ENCODE peak calls at places on chromosomes 7 and 10, in five cellular contexts. V is K562, Y is GM12878, E is H1, D is HepG2. H is an unnamed sample.

GRCh38 chr7:131586759-131587158 is 30.3 kb upstream of the PODXL start:
- DNase-seq in D (no peak), V (no peak), Y (no peak), E (no peak), H (no peak)

GRCh38 chr7:32154797-32155196 is 84.6 kb upstream of the PDE1C start:
- DNase-seq in E (no peak), D (no peak), V (no peak), Y (no peak), H (no peak)

GRCh38 chr7:106563466-106564150 is 97.3 kb downstream of the CCDC71L start:
- DNase-seq in E (no peak), Y (no peak), D (no peak), V (no peak), H (no peak)

GRCh38 chr10:28391283-28391682 is 88.4 kb upstream of the MPP7 start:
- DNase-seq in V (no peak), E (no peak), Y (no peak), D (no peak), H (no peak)

GRCh38 chr10:76558586-76558985 is 1079.0 kb downstream of the KCNMA1 start:
- DNase-seq in Y (no peak), D (peak), E (no peak), V (no peak), H (no peak)

GRCh38 chr7:21426286-21426957 is 1.5 kb upstream of the SP4 start:
- DNase-seq in E (no peak), D (peak), V (no peak), Y (no peak), H (peak)

GRCh38 chr10:71694567-71694968 is 25.0 kb downstream of the C10orf105 start:
- DNase-seq in Y (peak), V (no peak), E (no peak), D (no peak), H (no peak)

GRCh38 chr10:77290528-77291155 is 347.0 kb downstream of the KCNMA1 start:
- DNase-seq in D (no peak), E (no peak), V (no peak), Y (no peak), H (no peak)

GRCh38 chr10:123007558-123008378 is 827 bp downstream of the IKZF5 start:
- DNase-seq in D (peak), Y (peak), E (no peak), V (peak), H (peak)

GRCh38 chr10:62580396-62580795 is 206.2 kb downstream of the ZNF365 start:
- DNase-seq in Y (no peak), D (no peak), V (no peak), E (no peak), H (no peak)

GRCh38 chr10:33600381-33600780 is 265.9 kb upstream of the NRP1 start:
- DNase-seq in E (no peak), V (no peak), D (no peak), Y (no peak), H (no peak)

GRCh38 chr7:77827999-77828398 is 29.4 kb downstream of the PHTF2 start:
- DNase-seq in V (no peak), D (no peak), E (no peak), Y (no peak), H (no peak)

GRCh38 chr7:130276796-130277762 is 10.4 kb downstream of the CPA2 start:
- DNase-seq in V (no peak), Y (no peak), D (no peak), E (no peak), H (no peak)

GRCh38 chr10:100744980-100745881 is at the start of gene PAX2:
- DNase-seq in Y (no peak), D (no peak), V (peak), E (peak), H (peak)

GRCh38 chr7:92815412-92815811 is 21.0 kb downstream of the CDK6 start:
- DNase-seq in E (no peak), Y (no peak), V (no peak), D (no peak), H (no peak)

GRCh38 chr10:124518366-124518765 is 56.7 kb downstream of the LHPP start:
- DNase-seq in D (no peak), Y (no peak), V (no peak), E (no peak), H (no peak)

GRCh38 chr7:96026006-96026405 is 253.7 kb downstream of the DYNC1I1 start:
- DNase-seq in E (no peak), D (no peak), Y (no peak), V (no peak), H (no peak)

GRCh38 chr10:77841711-77842375 is 84.7 kb downstream of the DLG5 start:
- DNase-seq in E (no peak), Y (no peak), D (no peak), V (no peak), H (no peak)

GRCh38 chr10:95513941-95514392 is 47.2 kb downstream of the SORBS1 start:
- DNase-seq in E (no peak), D (no peak), Y (no peak), V (no peak), H (no peak)

GRCh38 chr7:78151229-78151628 is 352.7 kb downstream of the PHTF2 start:
- DNase-seq in Y (no peak), V (no peak), D (no peak), E (no peak), H (no peak)

GRCh38 chr7:143172354-143172753 is 10.9 kb upstream of the TAS2R39 start:
- DNase-seq in E (no peak), V (no peak), Y (no peak), D (no peak), H (peak)

GRCh38 chr10:50788951-50789904 is 49.5 kb downstream of the ASAH2B start:
- DNase-seq in E (no peak), Y (no peak), D (peak), V (peak), H (peak)

GRCh38 chr10:22911889-22912762 is 15.7 kb upstream of the ARMC3 start:
- DNase-seq in V (no peak), Y (no peak), E (no peak), D (peak), H (no peak)

GRCh38 chr10:58516118-58516517 is 3.4 kb downstream of the BICC1 start:
- DNase-seq in E (no peak), V (no peak), D (no peak), Y (no peak), H (no peak)

GRCh38 chr10:58517481-58518355 is 5.0 kb downstream of the BICC1 start:
- DNase-seq in Y (no peak), E (no peak), D (no peak), V (no peak), H (no peak)

GRCh38 chr10:58515296-58515956 is 2.8 kb downstream of the BICC1 start:
- DNase-seq in V (no peak), D (no peak), E (no peak), Y (no peak), H (no peak)

GRCh38 chr10:58517071-58517470 is 4.4 kb downstream of the BICC1 start:
- DNase-seq in E (no peak), D (no peak), V (no peak), Y (no peak), H (no peak)

GRCh38 chr10:58518775-58519174 is 6.1 kb downstream of the BICC1 start:
- DNase-seq in D (no peak), Y (no peak), E (no peak), V (no peak), H (no peak)
- H3K4me3 ChIP-seq in D (no peak), Y (no peak), E (no peak), V (no peak), H (no peak)

DNA sequence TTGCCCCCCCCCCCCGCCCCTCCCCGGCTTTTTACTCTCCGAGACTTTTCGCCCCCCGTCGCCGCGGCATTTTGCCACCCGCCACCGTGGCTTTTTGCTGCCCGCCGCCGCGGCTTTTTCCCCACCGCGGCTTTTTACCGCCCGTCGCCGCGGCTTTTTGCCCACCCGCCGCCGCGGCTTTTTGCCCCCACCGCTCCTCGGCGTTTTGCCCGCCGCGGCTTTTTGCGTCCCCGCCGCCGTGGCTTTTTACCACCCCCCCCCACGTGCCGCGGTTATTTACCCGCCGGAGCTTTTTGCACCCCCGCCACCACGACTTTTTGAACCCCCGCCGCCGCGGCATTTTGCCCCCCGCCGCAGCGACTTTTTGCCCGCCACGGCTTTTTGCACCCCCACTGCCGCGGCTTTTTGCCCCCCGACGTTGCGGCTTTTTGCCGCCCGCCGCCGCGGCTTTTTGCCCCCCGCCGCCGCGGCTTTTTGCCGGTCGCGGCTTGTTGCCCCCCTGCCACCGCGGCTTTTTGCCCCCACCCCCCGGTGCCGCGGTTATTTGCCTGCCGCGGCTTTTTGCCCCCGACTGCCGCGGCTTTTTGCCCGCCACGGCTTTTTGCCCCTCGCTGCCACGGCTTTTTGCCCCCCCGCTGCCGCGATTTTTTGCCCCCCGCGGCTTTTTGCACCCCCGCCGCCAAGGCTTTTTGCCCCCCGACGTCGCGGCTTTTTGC is 461.1 kb downstream of the ZNF33B start:
- DNase-seq in D (no peak), E (no peak), Y (no peak), V (no peak), H (no peak)
- TF ChIP-seq EZH2 in D (no peak), E (no peak), Y (no peak), V (no peak), H (no peak)

GRCh38 chr7:158731761-158732160 is 27.2 kb upstream of the NCAPG2 start:
- DNase-seq in D (no peak), V (no peak), E (no peak), Y (no peak), H (no peak)

GRCh38 chr7:158727690-158728089 is 23.1 kb upstream of the NCAPG2 start:
- DNase-seq in Y (no peak), E (no peak), D (no peak), V (no peak), H (no peak)

GRCh38 chr7:158730383-158731055 is 25.9 kb upstream of the NCAPG2 start:
- DNase-seq in D (no peak), E (no peak), Y (no peak), V (no peak), H (no peak)

GRCh38 chr7:158729646-158730382 is 25.2 kb upstream of the NCAPG2 start:
- DNase-seq in D (no peak), E (no peak), V (no peak), Y (no peak), H (no peak)

DNA sequence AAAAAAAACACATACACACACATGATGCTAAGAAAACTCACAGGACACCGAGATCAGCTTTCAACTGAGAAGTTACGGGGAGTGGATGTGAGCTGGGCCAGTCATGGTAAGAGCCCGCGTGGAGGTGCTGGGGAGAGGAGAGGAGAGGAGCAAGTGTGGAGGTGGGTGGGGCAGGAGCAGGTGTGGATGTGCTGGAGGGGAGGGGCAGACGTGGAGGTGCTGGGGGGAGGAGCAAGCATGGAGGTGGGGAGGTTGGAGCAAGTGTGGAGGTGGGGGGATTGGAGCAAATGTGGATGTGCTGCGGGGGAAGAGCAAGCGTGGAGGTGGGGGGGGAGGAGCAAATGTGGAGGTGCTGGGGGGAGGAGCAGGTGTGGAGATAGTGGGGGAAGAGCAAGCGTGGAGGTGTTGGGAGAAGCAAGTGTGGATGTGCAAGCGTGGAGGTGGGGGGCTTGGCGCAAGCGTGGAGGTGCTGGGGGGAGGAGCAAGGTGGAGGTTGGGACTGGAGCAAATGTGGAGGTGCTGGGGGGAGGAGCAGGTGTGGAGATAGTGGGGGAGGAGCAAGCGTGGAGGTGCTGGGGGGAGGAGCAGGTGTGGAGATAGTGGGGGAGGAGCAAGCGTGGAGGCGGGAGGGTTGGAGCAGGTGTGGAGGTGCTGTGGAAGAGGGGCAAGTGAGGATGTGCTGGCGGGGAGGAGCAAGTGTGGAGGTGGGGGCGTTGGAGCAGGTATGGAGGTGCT is 24.5 kb upstream of the NCAPG2 start:
- DNase-seq in D (no peak), V (peak), E (no peak), Y (no peak), H (no peak)
- TF ChIP-seq CREB1 in D (no peak), V (no peak), E (no peak), Y (no peak), H (no peak)

GRCh38 chr7:151379534-151380198 is 30.2 kb downstream of the WDR86 start:
- DNase-seq in D (no peak), V (no peak), E (no peak), Y (no peak), H (peak)

GRCh38 chr7:151381083-151381332 is 28.8 kb downstream of the WDR86 start:
- DNase-seq in D (no peak), V (no peak), E (no peak), Y (no peak), H (no peak)

GRCh38 chr7:151380199-151381082 is 29.4 kb downstream of the WDR86 start:
- DNase-seq in D (no peak), Y (no peak), E (no peak), V (no peak), H (no peak)

GRCh38 chr7:151382079-151382885 is 27.6 kb downstream of the WDR86 start:
- DNase-seq in Y (no peak), E (no peak), V (no peak), D (no peak), H (peak)

DNA sequence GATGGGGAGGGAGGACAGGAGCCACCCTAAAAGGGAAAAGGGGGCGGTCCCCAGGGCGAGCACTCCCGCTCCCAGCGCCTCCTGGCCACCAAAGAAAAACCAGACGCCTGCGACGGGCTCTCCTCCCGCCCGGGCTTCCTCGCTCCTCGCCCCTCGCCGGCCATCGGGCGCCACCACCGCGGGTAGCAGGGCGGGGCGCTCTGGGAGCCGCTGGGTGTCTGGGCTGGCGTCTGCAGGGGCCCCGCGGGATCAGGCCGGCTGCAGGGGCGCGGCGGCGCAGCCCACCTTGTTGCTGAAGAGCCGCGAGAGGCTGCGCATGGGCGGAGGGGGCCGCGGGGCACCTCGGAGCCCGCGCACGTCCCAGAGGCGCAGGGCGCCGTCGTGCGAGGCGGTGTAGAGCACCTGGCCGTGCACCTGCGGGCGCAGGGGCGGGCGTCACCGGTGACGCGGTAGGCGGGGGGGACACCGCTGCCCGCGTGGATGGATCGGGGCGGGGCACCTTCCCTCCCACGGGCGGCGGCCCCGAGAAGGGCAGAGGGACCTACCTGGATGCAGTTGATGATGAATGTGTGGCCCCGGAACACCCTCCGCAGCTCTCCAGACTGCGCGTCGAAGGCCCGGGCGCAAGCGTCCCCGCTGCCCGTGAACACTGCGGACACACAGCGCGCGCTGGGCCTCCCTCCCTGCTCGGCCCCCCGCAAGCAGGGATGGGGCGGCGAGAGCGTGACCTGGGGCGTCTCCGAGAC is 28.3 kb downstream of the WDR86 start:
- DNase-seq in D (no peak), V (no peak), E (no peak), Y (no peak), H (peak)
- H3K4me3 ChIP-seq in D (no peak), V (no peak), E (peak), Y (peak), H (peak)

GRCh38 chr7:11830582-11831382 is 1.2 kb downstream of the THSD7A start:
- DNase-seq in V (no peak), D (no peak), Y (no peak), E (no peak), H (peak)
- TF ChIP-seq EZH2 in V (no peak), D (no peak), Y (no peak), E (no peak), H (no peak)

GRCh38 chr10:29634105-29634504 is 666 bp downstream of the SVIL start:
- DNase-seq in D (no peak), E (no peak), Y (no peak), V (no peak), H (no peak)

GRCh38 chr10:29637537-29637936 is 2.8 kb upstream of the SVIL start:
- DNase-seq in E (no peak), V (no peak), D (no peak), Y (no peak), H (no peak)

GRCh38 chr10:29634764-29635625 is at the start of gene SVIL:
- DNase-seq in Y (no peak), E (no peak), V (no peak), D (peak), H (peak)

GRCh38 chr10:29635711-29636144 is 957 bp upstream of the SVIL start:
- DNase-seq in Y (peak), V (no peak), D (peak), E (no peak), H (peak)

DNA sequence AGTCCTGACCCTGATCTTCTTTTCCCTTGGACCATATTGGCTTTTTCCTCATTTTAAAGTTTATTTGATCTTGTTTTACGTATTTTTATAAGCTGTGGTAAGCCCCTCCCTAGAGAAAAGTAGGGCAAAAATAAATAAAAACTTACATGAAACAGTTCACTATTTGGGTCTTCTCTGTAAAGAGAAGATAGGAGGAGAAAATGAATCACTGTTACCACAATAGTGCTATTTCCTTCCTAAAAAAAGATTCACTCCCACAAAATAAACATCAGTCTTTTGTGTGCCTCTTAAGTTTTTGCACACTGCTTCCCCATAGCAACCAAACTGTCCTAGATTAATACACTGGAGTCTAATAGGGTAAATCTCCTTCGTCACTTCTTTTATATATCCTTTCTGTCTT is 1.4 kb upstream of the SVIL start:
- DNase-seq in Y (peak), E (no peak), D (no peak), V (no peak), H (no peak)
- TF ChIP-seq CREB1 in Y (no peak), E (no peak), D (no peak), V (no peak), H (no peak)

DNA sequence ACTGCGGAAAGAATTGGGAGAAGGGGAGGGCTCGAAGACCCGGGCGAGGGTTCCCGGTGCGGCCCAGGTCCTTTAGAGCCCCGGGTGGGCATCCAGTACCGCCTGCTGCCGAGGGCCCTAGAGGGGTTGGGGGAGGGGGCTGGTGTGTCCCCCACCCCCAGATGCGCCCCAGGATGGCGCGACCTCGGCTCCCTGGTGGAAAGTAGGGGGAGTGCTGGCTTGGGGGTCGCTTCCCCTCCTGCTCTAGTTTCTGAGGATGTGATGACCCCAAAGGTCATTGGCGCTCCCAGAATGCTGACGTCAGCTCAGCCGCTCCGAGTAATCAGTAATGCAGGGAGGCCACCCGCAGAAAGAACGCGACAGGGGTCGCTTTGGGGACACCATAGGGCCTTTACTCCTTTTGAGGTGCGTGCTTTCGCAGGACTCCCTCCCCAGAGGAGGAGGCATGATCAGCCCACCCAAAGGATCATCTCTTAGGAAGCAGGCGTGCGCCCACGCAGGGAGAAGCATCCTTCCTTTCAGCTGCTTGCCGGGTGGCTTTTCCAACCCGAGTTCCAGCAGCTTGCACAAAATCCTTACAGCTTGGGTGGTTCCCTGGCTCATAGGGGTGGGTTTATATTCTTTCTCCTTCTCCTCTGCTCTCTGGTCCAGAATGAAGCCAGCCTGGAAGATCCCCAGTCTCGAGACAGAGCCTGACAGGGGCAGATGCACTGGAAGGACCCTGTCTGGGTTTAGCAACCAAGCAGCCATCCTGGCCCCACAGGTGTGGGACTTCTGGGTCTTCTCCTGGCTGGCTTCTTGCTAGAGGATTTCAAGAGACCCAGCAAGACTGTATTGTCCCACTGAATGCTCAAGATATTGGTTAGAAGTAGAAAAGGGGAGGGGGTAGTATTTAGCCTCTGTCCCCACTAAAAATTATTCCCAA is 1.3 kb upstream of the PRKAG2 start:
- DNase-seq in Y (no peak), E (no peak), D (no peak), V (no peak), H (no peak)
- H3K4me3 ChIP-seq in Y (no peak), E (peak), D (no peak), V (no peak), H (peak)

H was measured in GM23338.